ENCODE peak calls at places on chromosomes 1 and 21, in nine cellular contexts. X is left lung; Q is activated T-helper 17 cell treated with anti-CD3 and anti-CD28 coated beads, Interleukin-2, amount 50 U/mL, for 72 hours; H is PC-3; G is aorta; E is IMR-90; V is activated naive CD8-positive, alpha-beta T cell treated with anti-CD3 and anti-CD28 coated beads, Interleukin-2, amount 10 ng/mL, durations not matched to agents 7 days and 5 days; D is activated T-cell treated with anti-CD3 and anti-CD28 coated beads, Interleukin-2, amount 50 U/mL, for 72 hours; O is lower lobe of right lung. S is an unnamed sample.

GRCh38 chr1:193348126-193349045 is 162.0 kb upstream of the B3GALT2 start:
- ATAC-seq in D (no peak), G (no peak), E (peak; percentile 74), H (no peak), X (no peak), V (no peak), O (no peak), Q (no peak), S (no peak)

GRCh38 chr1:84847253-84848247 is 45.5 kb downstream of the LPAR3 start:
- ATAC-seq in E (peak; percentile 76), V (no peak), Q (peak; percentile 75), O (peak; percentile 89), H (peak; percentile 77), D (peak; percentile 53), X (peak; percentile 84), G (no peak), S (peak; percentile 81)

GRCh38 chr1:46002751-46003150 is 129.7 kb downstream of the PIK3R3 start:
- ATAC-seq in H (no peak), E (no peak), X (no peak), O (no peak), V (no peak), Q (no peak), G (no peak), D (no peak), S (no peak)

GRCh38 chr21:16942703-16943102 is 570.1 kb upstream of the CXADR start:
- ATAC-seq in D (no peak), Q (no peak), O (no peak), E (peak; percentile 27), V (no peak), X (no peak), H (no peak), G (no peak), S (no peak)

GRCh38 chr1:213122514-213122929 is 71.5 kb downstream of the RPS6KC1 start:
- ATAC-seq in X (peak; percentile 58), E (peak; percentile 55), D (no peak), Q (no peak), G (no peak), H (no peak), V (no peak), O (no peak), S (no peak)

GRCh38 chr1:150126811-150127210 is 22.9 kb upstream of the PLEKHO1 start:
- ATAC-seq in X (no peak), D (no peak), H (no peak), O (no peak), Q (no peak), E (no peak), V (no peak), G (no peak), S (no peak)

GRCh38 chr1:184825571-184825970 is 70.9 kb upstream of the EDEM3 start:
- ATAC-seq in O (peak; percentile 56), D (no peak), X (peak; percentile 53), G (no peak), H (no peak), Q (no peak), E (no peak), V (no peak), S (no peak)

GRCh38 chr1:68331117-68331865 is 99.0 kb upstream of the WLS start:
- ATAC-seq in E (peak; percentile 77), D (no peak), O (no peak), H (peak; percentile 93), X (peak; percentile 37), Q (no peak), V (no peak), G (no peak), S (peak; percentile 18)

GRCh38 chr1:230240446-230241076 is 173.5 kb downstream of the GALNT2 start:
- ATAC-seq in D (peak; percentile 87), V (no peak), X (no peak), O (no peak), H (no peak), Q (peak; percentile 91), E (no peak), G (no peak), S (no peak)

GRCh38 chr1:10594481-10595050 is 119.8 kb downstream of the PEX14 start:
- ATAC-seq in O (no peak), Q (no peak), D (no peak), V (no peak), X (no peak), H (no peak), G (no peak), E (no peak), S (no peak)